ENCODE peak calls at places on chromosomes 6 and 20, in seven cellular contexts. Z is upper lobe of left lung, A is A549, P is HCT116, Y is right lobe of liver, M is heart left ventricle, F is spleen. K is an unnamed sample.

GRCh38 chr6:123393333-123393732 is 243.4 kb downstream of the TRDN start:
- DNase-seq in Z (no peak), A (no peak), P (no peak), Y (no peak), M (no peak), F (no peak), K (no peak)

GRCh38 chr20:57086066-57086465 is 180.4 kb downstream of the BMP7 start:
- DNase-seq in Z (no peak), A (no peak), P (no peak), Y (no peak), M (no peak), F (no peak), K (no peak)

GRCh38 chr6:93407186-93407585 is 12.2 kb downstream of the EPHA7 start:
- DNase-seq in Z (no peak), A (no peak), P (no peak), Y (no peak), M (no peak), F (no peak), K (no peak)

GRCh38 chr6:35044771-35045275 is 96.3 kb downstream of the TCP11 start:
- DNase-seq in Z (no peak), A (no peak), P (no peak), Y (no peak), M (no peak), F (no peak), K (no peak)

GRCh38 chr6:4950076-4950475 is 53.8 kb downstream of the RPP40 start:
- DNase-seq in Z (no peak), A (no peak), P (no peak), Y (no peak), M (no peak), F (no peak), K (no peak)

GRCh38 chr6:34324738-34325444 is 67.6 kb downstream of the NUDT3 start:
- DNase-seq in Z (no peak), A (no peak), P (no peak), Y (no peak), M (peak), F (no peak), K (no peak)

GRCh38 chr6:26268659-26269402 is 96.2 kb upstream of the BTN3A2 start:
- DNase-seq in Z (no peak), A (no peak), P (no peak), Y (no peak), M (no peak), F (no peak), K (no peak)

GRCh38 chr6:170292778-170293164 is 1.9 kb upstream of the DLL1 start:
- DNase-seq in Z (no peak), A (peak), P (peak), Y (no peak), M (no peak), F (peak), K (no peak)

GRCh38 chr6:138571585-138572199 is 72.4 kb upstream of the NHSL1 start:
- DNase-seq in Z (no peak), A (no peak), P (no peak), Y (no peak), M (no peak), F (no peak), K (no peak)

GRCh38 chr6:90938116-90938515 is 351.2 kb upstream of the MAP3K7 start:
- DNase-seq in Z (no peak), A (no peak), P (no peak), Y (no peak), M (no peak), F (no peak), K (no peak)

GRCh38 chr20:4083103-4083864 is 67.9 kb upstream of the RNF24 start:
- DNase-seq in Z (no peak), A (no peak), P (no peak), Y (no peak), M (no peak), F (no peak), K (no peak)

GRCh38 chr6:169073311-169073710 is 180.3 kb downstream of the THBS2 start:
- DNase-seq in Z (no peak), A (no peak), P (no peak), Y (no peak), M (no peak), F (no peak), K (no peak)

GRCh38 chr6:87514831-87515230 is 42.1 kb downstream of the SLC35A1 start:
- DNase-seq in Z (no peak), A (no peak), P (no peak), Y (no peak), M (no peak), F (no peak), K (no peak)

GRCh38 chr20:53399592-53400335 is 193.9 kb downstream of the ZNF217 start:
- DNase-seq in Z (peak), A (no peak), P (no peak), Y (peak), M (no peak), F (no peak), K (no peak)

GRCh38 chr6:3355358-3356055 is 96.8 kb downstream of the PSMG4 start:
- DNase-seq in Z (peak), A (peak), P (no peak), Y (peak), M (peak), F (peak), K (no peak)
- TF ChIP-seq POLR2A in Z (peak), A (no peak), P (no peak), Y (peak), M (no peak), F (no peak), K (peak)

GRCh38 chr6:3795836-3796395 is 44.4 kb upstream of the PXDC1 start:
- DNase-seq in Z (no peak), A (no peak), P (no peak), Y (no peak), M (no peak), F (no peak), K (no peak)
- H3K27ac ChIP-seq in Z (peak), A (peak), P (no peak), Y (no peak), M (peak), F (peak), K (no peak)

DNA sequence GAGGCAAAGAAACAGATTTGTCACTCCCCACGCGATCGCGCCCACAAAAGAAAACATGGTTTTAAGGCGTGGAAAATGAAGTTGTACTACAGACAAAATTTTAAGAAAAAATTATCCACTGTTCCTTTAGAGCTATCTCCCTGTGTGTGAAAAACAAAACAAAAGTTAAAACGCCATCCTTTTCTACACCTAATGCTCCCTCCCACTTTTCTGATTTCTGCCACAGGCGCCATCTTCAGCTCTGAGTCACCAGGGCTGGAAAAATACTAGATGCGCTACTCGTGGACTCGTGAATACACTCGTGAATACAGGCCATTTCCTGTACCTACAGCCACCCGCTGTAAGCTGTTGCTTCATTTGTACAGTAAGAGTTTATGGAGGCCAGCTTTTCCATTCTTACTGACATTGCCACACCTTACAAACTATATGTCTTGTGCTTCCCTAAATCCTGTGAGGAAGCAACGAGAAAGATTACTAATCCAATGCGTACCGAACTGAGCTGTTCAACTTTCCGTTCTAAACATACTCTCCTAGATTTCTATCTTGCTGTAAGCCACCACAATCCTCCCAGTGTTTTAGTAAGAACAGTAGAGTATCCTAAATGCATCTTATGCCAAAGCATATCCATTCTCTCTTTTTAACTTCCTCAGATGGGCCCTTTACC is 770 bp upstream of the AHI1 start:
- DNase-seq in Z (peak), A (peak), P (peak), Y (peak), M (peak), F (no peak), K (no peak)
- TF ChIP-seq POLR2A in Z (no peak), A (peak), P (peak), Y (no peak), M (no peak), F (no peak), K (peak)

GRCh38 chr20:10218536-10219451 is at the start of gene SNAP25:
- DNase-seq in Z (no peak), A (peak), P (peak), Y (peak), M (no peak), F (no peak), K (no peak)

GRCh38 chr20:10217517-10218410 is 866 bp upstream of the SNAP25 start:
- DNase-seq in Z (no peak), A (peak), P (no peak), Y (peak), M (no peak), F (no peak), K (no peak)

GRCh38 chr20:10219452-10219791 is 792 bp downstream of the SNAP25 start:
- DNase-seq in Z (peak), A (peak), P (no peak), Y (peak), M (peak), F (peak), K (no peak)

GRCh38 chr20:10213526-10213925 is 5.1 kb upstream of the SNAP25 start:
- DNase-seq in Z (no peak), A (no peak), P (no peak), Y (no peak), M (no peak), F (no peak), K (no peak)

DNA sequence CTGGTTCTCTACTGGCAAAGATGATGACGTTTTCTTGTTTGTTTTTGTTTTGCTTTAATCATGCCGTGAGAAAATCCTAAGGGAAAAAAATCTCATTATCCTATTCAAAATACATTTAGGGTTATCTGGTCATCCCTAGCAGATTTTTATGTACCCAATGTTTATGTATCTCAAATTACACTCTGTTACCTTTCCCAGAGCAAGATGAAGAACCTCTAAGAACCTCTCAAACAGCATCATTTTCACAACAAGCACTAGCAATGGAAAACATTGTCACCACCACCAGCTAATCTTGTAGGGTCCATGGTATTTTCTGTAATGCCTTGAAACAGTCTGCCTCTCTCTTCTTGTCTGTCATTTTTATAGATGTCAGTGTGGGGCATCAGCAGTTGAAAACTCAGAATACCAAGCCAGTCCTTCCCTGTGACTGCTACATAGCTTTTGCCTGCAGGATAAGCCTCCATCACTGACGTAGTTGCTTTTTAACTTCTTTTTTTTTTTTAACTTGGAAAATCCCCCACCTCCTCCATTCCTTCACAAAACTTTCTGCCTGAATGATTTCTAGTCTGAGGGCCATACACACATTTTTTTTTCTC is 2.4 kb upstream of the SNAP25 start:
- DNase-seq in Z (no peak), A (no peak), P (no peak), Y (no peak), M (no peak), F (no peak), K (no peak)
- H3K27ac ChIP-seq in Z (no peak), A (peak), P (no peak), Y (no peak), M (no peak), F (no peak), K (no peak)

DNA sequence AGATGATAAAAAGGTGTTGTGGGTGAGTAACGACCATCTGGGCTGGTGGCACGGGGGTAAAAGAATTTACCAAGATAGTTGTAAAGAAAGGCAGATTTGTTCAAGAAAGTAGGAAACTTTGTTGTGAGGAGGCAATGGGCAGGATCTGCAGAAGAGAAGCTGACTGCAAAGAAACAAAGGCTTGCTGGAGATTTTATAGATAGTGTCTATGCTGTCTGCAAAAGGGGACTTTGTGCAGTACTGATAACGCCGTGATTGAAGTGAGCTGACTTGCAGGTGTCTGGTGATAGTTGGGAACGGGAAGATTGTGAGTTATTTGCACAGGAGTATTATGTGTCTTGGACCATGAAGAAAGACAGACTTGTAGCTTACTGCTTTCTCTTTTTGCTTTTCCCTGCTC is 36.8 kb upstream of the GSTA3 start:
- DNase-seq in Z (no peak), A (no peak), P (no peak), Y (no peak), M (no peak), F (no peak), K (no peak)
- TF ChIP-seq POLR2A in Z (no peak), A (no peak), P (no peak), Y (no peak), M (no peak), F (no peak), K (no peak)

DNA sequence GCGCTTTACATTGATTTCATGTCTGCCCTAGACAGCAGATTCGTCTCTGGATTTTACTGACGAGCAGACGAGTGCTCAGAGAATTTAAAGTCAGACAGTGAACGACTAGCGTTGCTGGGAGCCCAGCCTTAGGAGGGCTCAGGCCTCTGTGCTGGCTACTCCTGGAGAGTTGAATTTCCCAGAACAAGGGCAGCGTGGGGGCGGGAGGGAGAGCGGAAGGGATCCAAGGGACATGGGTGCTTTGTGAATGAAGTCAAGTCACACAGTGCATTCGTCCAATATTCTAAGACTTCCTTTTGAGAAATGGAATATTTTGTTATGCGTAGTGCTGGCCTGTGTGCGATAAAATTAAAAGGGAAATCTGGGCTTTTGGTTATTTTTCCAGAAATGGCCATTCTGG is 126.5 kb downstream of the MYLK4 start:
- DNase-seq in Z (no peak), A (no peak), P (no peak), Y (no peak), M (peak), F (no peak), K (no peak)
- H3K27ac ChIP-seq in Z (no peak), A (no peak), P (no peak), Y (no peak), M (no peak), F (no peak), K (no peak)